ENCODE peak calls at places on chromosome 15, in ten cellular contexts. A is HS-27A, D is H4, N is astrocyte, E is AML-193, H is choroid plexus epithelial cell, Y is cortex of kidney, Q is NCI-H1105 treated with DMSO at 0.1 percent for 48 hours, U is T-cell, Z is H7. C is an unnamed sample.

GRCh38 chr15:65796610-65797012 is 4.5 kb upstream of the DENND4A start:
- DNase-seq in A (peak; percentile 39), D (peak; percentile 50), N (peak; percentile 65), E (no peak), H (peak; percentile 85), Y (no peak), Q (peak; percentile 18), U (no peak), Z (no peak), C (peak; percentile 63)

GRCh38 chr15:44710236-44711088 is 661 bp downstream of the PATL2 start:
- DNase-seq in A (no peak), D (no peak), N (peak; percentile 22), E (peak; percentile 75), H (peak; percentile 59), Y (no peak), Q (no peak), U (no peak), Z (peak; percentile 33), C (peak; percentile 81)

GRCh38 chr15:64656508-64656907 is 118.9 kb downstream of the RBPMS2 start:
- DNase-seq in A (no peak), D (no peak), N (no peak), E (no peak), H (no peak), Y (no peak), Q (no peak), U (no peak), Z (no peak), C (no peak)

GRCh38 chr15:77825143-77825542 is 192.4 kb upstream of the LINGO1 start:
- DNase-seq in A (no peak), D (no peak), N (no peak), E (no peak), H (no peak), Y (no peak), Q (no peak), U (no peak), Z (no peak), C (no peak)

GRCh38 chr15:59170295-59170881 is 36.3 kb upstream of the LDHAL6B start:
- DNase-seq in A (no peak), D (peak; percentile 92), N (peak; percentile 63), E (no peak), H (no peak), Y (no peak), Q (no peak), U (no peak), Z (peak; percentile 51), C (peak; percentile 14)

GRCh38 chr15:63186065-63186464 is 3.3 kb upstream of the RAB8B start:
- DNase-seq in A (no peak), D (peak; percentile 61), N (peak; percentile 45), E (no peak), H (peak; percentile 71), Y (no peak), Q (no peak), U (no peak), Z (no peak), C (no peak)

GRCh38 chr15:54127574-54127973 is 149.3 kb downstream of the UNC13C start:
- DNase-seq in A (no peak), D (no peak), N (no peak), E (no peak), H (no peak), Y (no peak), Q (no peak), U (no peak), Z (no peak), C (no peak)

GRCh38 chr15:74451322-74451721 is 9.6 kb downstream of the UBL7 start:
- DNase-seq in A (no peak), D (no peak), N (no peak), E (no peak), H (no peak), Y (no peak), Q (no peak), U (no peak), Z (peak; percentile 2), C (no peak)

GRCh38 chr15:31311735-31312134 is 14.9 kb upstream of the KLF13 start:
- DNase-seq in A (no peak), D (no peak), N (no peak), E (no peak), H (no peak), Y (no peak), Q (no peak), U (no peak), Z (no peak), C (no peak)

GRCh38 chr15:65303687-65304392 is 637 bp upstream of the RNU5B-1 start:
- DNase-seq in A (peak; percentile 50), D (peak; percentile 36), N (peak; percentile 34), E (no peak), H (peak; percentile 71), Y (no peak), Q (peak; percentile 68), U (peak; percentile 45), Z (peak; percentile 50), C (no peak)

GRCh38 chr15:79282371-79283251 is at the start of gene ANKRD34C:
- DNase-seq in A (no peak), D (no peak), N (no peak), E (no peak), H (no peak), Y (no peak), Q (peak; percentile 2), U (no peak), Z (peak; percentile 74), C (no peak)

GRCh38 chr15:81809543-81809942 is 236.3 kb downstream of the MEX3B start:
- DNase-seq in A (peak; percentile 42), D (peak; percentile 83), N (no peak), E (peak; percentile 23), H (peak; percentile 19), Y (no peak), Q (peak; percentile 34), U (no peak), Z (no peak), C (peak; percentile 88)

GRCh38 chr15:33565099-33565498 is 254.3 kb downstream of the RYR3 start:
- DNase-seq in A (no peak), D (peak; percentile 55), N (peak; percentile 52), E (no peak), H (peak; percentile 84), Y (no peak), Q (peak; percentile 32), U (no peak), Z (no peak), C (no peak)

GRCh38 chr15:29805043-29805707 is 17.1 kb downstream of the TJP1 start:
- DNase-seq in A (no peak), D (peak; percentile 69), N (peak; percentile 72), E (no peak), H (peak; percentile 85), Y (no peak), Q (peak; percentile 13), U (no peak), Z (no peak), C (no peak)

GRCh38 chr15:38145671-38146111 is 106.9 kb upstream of the SPRED1 start:
- DNase-seq in A (no peak), D (no peak), N (no peak), E (no peak), H (peak; percentile 16), Y (no peak), Q (no peak), U (no peak), Z (no peak), C (no peak)

GRCh38 chr15:75230524-75231371 is 27.4 kb upstream of the GOLGA6C start:
- DNase-seq in A (no peak), D (no peak), N (no peak), E (no peak), H (no peak), Y (no peak), Q (no peak), U (no peak), Z (peak; percentile 79), C (no peak)

GRCh38 chr15:74866090-74866489 is 7.1 kb downstream of the SCAMP2 start:
- DNase-seq in A (no peak), D (no peak), N (peak; percentile 73), E (no peak), H (peak; percentile 63), Y (no peak), Q (no peak), U (no peak), Z (no peak), C (no peak)

GRCh38 chr15:81939604-81940440 is 106.0 kb downstream of the MEX3B start:
- DNase-seq in A (peak; percentile 81), D (peak; percentile 37), N (peak; percentile 16), E (peak; percentile 20), H (peak; percentile 76), Y (no peak), Q (no peak), U (no peak), Z (peak; percentile 53), C (peak; percentile 95)

GRCh38 chr15:39110336-39110735 is 470.5 kb upstream of the THBS1 start:
- DNase-seq in A (no peak), D (no peak), N (peak; percentile 93), E (no peak), H (peak; percentile 44), Y (no peak), Q (no peak), U (no peak), Z (no peak), C (no peak)

GRCh38 chr15:35689266-35689665 is 143.3 kb upstream of the DPH6 start:
- DNase-seq in A (no peak), D (no peak), N (no peak), E (no peak), H (no peak), Y (no peak), Q (no peak), U (no peak), Z (no peak), C (no peak)

GRCh38 chr15:77504310-77504709 is 83.6 kb downstream of the HMG20A start:
- DNase-seq in A (no peak), D (no peak), N (no peak), E (no peak), H (no peak), Y (no peak), Q (peak; percentile 88), U (no peak), Z (no peak), C (no peak)

GRCh38 chr15:96431787-96432186 is 101.3 kb downstream of the NR2F2 start:
- DNase-seq in A (no peak), D (no peak), N (no peak), E (no peak), H (no peak), Y (no peak), Q (no peak), U (no peak), Z (no peak), C (no peak)

GRCh38 chr15:42138411-42138810 is 18.0 kb downstream of the PLA2G4F start:
- DNase-seq in A (no peak), D (no peak), N (no peak), E (no peak), H (no peak), Y (no peak), Q (no peak), U (no peak), Z (no peak), C (no peak)

GRCh38 chr15:66097151-66098018 is 156.2 kb downstream of the MEGF11 start:
- DNase-seq in A (no peak), D (no peak), N (no peak), E (no peak), H (no peak), Y (no peak), Q (no peak), U (no peak), Z (no peak), C (no peak)

GRCh38 chr15:83843511-83843910 is 189.6 kb downstream of the ADAMTSL3 start:
- DNase-seq in A (no peak), D (no peak), N (peak; percentile 87), E (no peak), H (peak; percentile 42), Y (no peak), Q (no peak), U (no peak), Z (no peak), C (no peak)

GRCh38 chr15:82081904-82082810 is 36.3 kb upstream of the MEX3B start:
- DNase-seq in A (peak; percentile 95), D (peak; percentile 94), N (peak; percentile 97), E (no peak), H (peak; percentile 92), Y (no peak), Q (no peak), U (no peak), Z (peak; percentile 85), C (peak; percentile 22)

GRCh38 chr15:82942691-82943090 is 9.8 kb downstream of the HOMER2 start:
- DNase-seq in A (peak; percentile 15), D (peak; percentile 79), N (peak; percentile 66), E (no peak), H (no peak), Y (no peak), Q (no peak), U (no peak), Z (no peak), C (no peak)

GRCh38 chr15:83656192-83656591 is 2.3 kb downstream of the ADAMTSL3 start:
- DNase-seq in A (no peak), D (no peak), N (no peak), E (no peak), H (no peak), Y (no peak), Q (no peak), U (no peak), Z (no peak), C (no peak)

C was measured in KBM-7.